ENCODE peak calls at places on chromosomes 1 and 21, in ten cellular contexts. Y is aorta; I is iPS-NIHi11; D is NCI-H1092; G is prostate gland; C is uterus; X is GM23338; S is stimulated activated CD4-positive, alpha-beta T cell treated with anti-CD3 and anti-CD28 coated beads, Interleukin-15, amount 100 ng/mL, for 1 hour; W is stimulated activated CD8-positive, alpha-beta memory T cell treated with anti-CD3 and anti-CD28 coated beads, Interleukin-4, amount 100 ng/mL, for 24 hours; M is ACHN. O is an unnamed sample.

GRCh38 chr1:39632491-39633417 is 6.7 kb downstream of the HEYL start:
- DNase-seq in G (peak), M (peak), D (no peak), C (peak), S (no peak), Y (peak), W (no peak), I (peak), X (peak), O (peak)

GRCh38 chr21:43865471-43866181 is 603 bp downstream of the AGPAT3 start:
- DNase-seq in C (peak), D (no peak), X (peak), I (peak), M (peak), G (no peak), Y (peak), S (peak), W (no peak), O (peak)

GRCh38 chr1:168598963-168599362 is 22.6 kb downstream of the XCL1 start:
- DNase-seq in M (no peak), Y (no peak), D (no peak), W (no peak), C (no peak), X (no peak), G (no peak), S (no peak), I (no peak), O (no peak)

GRCh38 chr1:15411593-15412487 is 2.2 kb downstream of the EFHD2 start:
- DNase-seq in D (no peak), S (no peak), I (no peak), Y (no peak), W (peak), X (no peak), G (no peak), M (no peak), C (no peak), O (peak)

GRCh38 chr21:44509539-44509938 is 30.5 kb downstream of the KRTAP10-1 start:
- DNase-seq in X (no peak), I (no peak), M (peak), D (peak), Y (no peak), C (no peak), G (peak), S (no peak), W (no peak), O (no peak)

GRCh38 chr1:83545450-83545849 is 453.5 kb downstream of the TTLL7 start:
- DNase-seq in X (peak), D (no peak), S (no peak), C (no peak), W (no peak), Y (no peak), I (peak), M (peak), G (no peak), O (no peak)

GRCh38 chr1:184533915-184534314 is 147.1 kb downstream of the C1orf21 start:
- DNase-seq in C (no peak), G (no peak), D (no peak), M (no peak), W (no peak), X (no peak), S (no peak), I (no peak), Y (no peak), O (no peak)

GRCh38 chr1:63758805-63759204 is 15.0 kb upstream of the ROR1 start:
- DNase-seq in W (no peak), I (no peak), M (no peak), C (no peak), D (no peak), X (no peak), Y (no peak), G (no peak), S (no peak), O (no peak)

GRCh38 chr1:1208713-1209433 is 2.5 kb upstream of the TNFRSF18 start:
- DNase-seq in X (peak), M (no peak), C (no peak), Y (peak), W (peak), S (no peak), G (no peak), I (no peak), D (no peak), O (peak)

GRCh38 chr1:33388989-33389771 is 41.7 kb downstream of the PHC2 start:
- DNase-seq in S (no peak), X (no peak), M (no peak), W (no peak), D (no peak), Y (no peak), I (no peak), C (no peak), G (no peak), O (no peak)

GRCh38 chr1:26790551-26790953 is 2.8 kb downstream of the PIGV start:
- DNase-seq in I (no peak), Y (no peak), D (no peak), W (no peak), S (no peak), C (no peak), G (no peak), X (no peak), M (no peak), O (no peak)

GRCh38 chr21:33931799-33932390 is 16.3 kb upstream of the ATP5PO start:
- DNase-seq in G (no peak), W (no peak), X (no peak), S (no peak), M (no peak), C (no peak), I (no peak), D (no peak), Y (no peak), O (no peak)

GRCh38 chr21:16992448-16992847 is 520.4 kb upstream of the CXADR start:
- DNase-seq in C (no peak), X (peak), W (no peak), D (no peak), G (no peak), S (no peak), Y (no peak), M (peak), I (peak), O (no peak)

GRCh38 chr1:234934611-234935033 is 194.0 kb downstream of the TOMM20 start:
- DNase-seq in M (no peak), Y (no peak), G (no peak), D (no peak), I (no peak), C (no peak), S (no peak), W (no peak), X (no peak), O (no peak)

GRCh38 chr1:186325239-186325638 is 49.8 kb downstream of the TPR start:
- DNase-seq in I (no peak), Y (no peak), C (no peak), M (peak), X (peak), W (no peak), D (no peak), G (no peak), S (no peak), O (no peak)